ENCODE peak calls at places on chromosome 19, in six cellular contexts. M is memory B cell; C is M059J; U is activated CD4-positive, alpha-beta T cell treated with anti-CD3 and anti-CD28 coated beads, Interleukin-2, amount 50 U/mL, for 1 hour; Z is activated T-cell treated with anti-CD3 and anti-CD28 coated beads, Interleukin-2, amount 50 U/mL, for 72 hours; Y is choroid plexus epithelial cell. B is an unnamed sample.

GRCh38 chr19:51410950-51411748 is 6.3 kb downstream of the SIGLEC10 start:
- DNase-seq in M (no peak), C (no peak), U (no peak), Z (no peak), Y (no peak), B (no peak)

GRCh38 chr19:3480383-3481091 is at the start of gene SMIM24:
- DNase-seq in M (no peak), C (no peak), U (no peak), Z (no peak), Y (no peak), B (no peak)

GRCh38 chr19:42363614-42364346 is 26.3 kb downstream of the CNFN start:
- DNase-seq in M (no peak), C (no peak), U (no peak), Z (no peak), Y (no peak), B (peak)

GRCh38 chr19:35206379-35206778 is 22.2 kb downstream of the FAM187B start:
- DNase-seq in M (no peak), C (no peak), U (peak), Z (peak), Y (no peak), B (peak)

GRCh38 chr19:29624489-29625210 is 18.6 kb downstream of the POP4 start:
- DNase-seq in M (no peak), C (peak), U (no peak), Z (no peak), Y (no peak), B (no peak)

GRCh38 chr19:13016245-13016627 is 21.0 kb downstream of the NFIX start:
- DNase-seq in M (no peak), C (no peak), U (no peak), Z (no peak), Y (no peak), B (peak)

GRCh38 chr19:10517760-10518443 is 655 bp upstream of the S1PR5 start:
- DNase-seq in M (no peak), C (peak), U (no peak), Z (no peak), Y (peak), B (no peak)

GRCh38 chr19:11208526-11209471 is 11.5 kb upstream of the KANK2 start:
- DNase-seq in M (no peak), C (no peak), U (no peak), Z (no peak), Y (no peak), B (no peak)

GRCh38 chr19:34959021-34959420 is 5.0 kb downstream of the ZNF792 start:
- DNase-seq in M (no peak), C (no peak), U (no peak), Z (no peak), Y (no peak), B (no peak)

GRCh38 chr19:5828661-5829566 is 10.6 kb downstream of the FUT6 start:
- DNase-seq in M (peak), C (no peak), U (no peak), Z (peak), Y (peak), B (peak)

GRCh38 chr19:391199-391557 is 17.8 kb downstream of the C2CD4C start:
- DNase-seq in M (no peak), C (no peak), U (no peak), Z (no peak), Y (no peak), B (no peak)

GRCh38 chr19:46913852-46914430 is 53.1 kb downstream of the ARHGAP35 start:
- DNase-seq in M (no peak), C (peak), U (no peak), Z (no peak), Y (peak), B (peak)

GRCh38 chr19:51327066-51327985 is 14.6 kb downstream of the VSIG10L start:
- DNase-seq in M (no peak), C (no peak), U (peak), Z (peak), Y (peak), B (peak)

GRCh38 chr19:52640916-52641315 is 2.8 kb upstream of the ZNF83 start:
- DNase-seq in M (no peak), C (no peak), U (no peak), Z (no peak), Y (peak), B (no peak)

GRCh38 chr19:46189971-46190335 is 39.6 kb upstream of the IGFL1 start:
- DNase-seq in M (no peak), C (no peak), U (no peak), Z (no peak), Y (no peak), B (no peak)